ENCODE peak calls at places on chromosomes 4 and X, in ten cellular contexts. One of them, this sample, is unnamed.

GRCh38 chr4:61985426-61985825 is 785.3 kb downstream of the ADGRL3 start:
- DNase-seq in endothelial cell: no peak
- DNase-seq in GM13976: no peak
- DNase-seq in dermis microvascular lymphatic vessel endothelial cell: no peak
- DNase-seq in activated CD4-positive, alpha-beta T cell treated with anti-CD3 and anti-CD28 coated beads for 36 hours: no peak
- DNase-seq in activated CD8-positive, alpha-beta memory T cell treated with anti-CD3 and anti-CD28 coated beads, Interleukin-2, amount 50 U/mL, for 48 hours: no peak
- DNase-seq in NCI-H446 treated with DMSO at 0.1 percent for 48 hours: no peak
- DNase-seq in hypothalamus: no peak
- DNase-seq in lower leg skin: no peak
- DNase-seq in H4: no peak
- DNase-seq in this sample: no peak

GRCh38 chr4:120236873-120237272 is 170.2 kb upstream of the MAD2L1 start:
- DNase-seq in endothelial cell: no peak
- DNase-seq in GM13976: no peak
- DNase-seq in dermis microvascular lymphatic vessel endothelial cell: no peak
- DNase-seq in activated CD4-positive, alpha-beta T cell treated with anti-CD3 and anti-CD28 coated beads for 36 hours: no peak
- DNase-seq in activated CD8-positive, alpha-beta memory T cell treated with anti-CD3 and anti-CD28 coated beads, Interleukin-2, amount 50 U/mL, for 48 hours: no peak
- DNase-seq in NCI-H446 treated with DMSO at 0.1 percent for 48 hours: no peak
- DNase-seq in hypothalamus: no peak
- DNase-seq in lower leg skin: no peak
- DNase-seq in H4: no peak
- DNase-seq in this sample: no peak

GRCh38 chrX:17397074-17397473 is 22.1 kb downstream of the NHS start:
- DNase-seq in endothelial cell: no peak
- DNase-seq in GM13976: no peak
- DNase-seq in dermis microvascular lymphatic vessel endothelial cell: no peak
- DNase-seq in activated CD4-positive, alpha-beta T cell treated with anti-CD3 and anti-CD28 coated beads for 36 hours: no peak
- DNase-seq in activated CD8-positive, alpha-beta memory T cell treated with anti-CD3 and anti-CD28 coated beads, Interleukin-2, amount 50 U/mL, for 48 hours: no peak
- DNase-seq in NCI-H446 treated with DMSO at 0.1 percent for 48 hours: no peak
- DNase-seq in hypothalamus: no peak
- DNase-seq in lower leg skin: no peak
- DNase-seq in H4: peak
- DNase-seq in this sample: no peak

GRCh38 chrX:139077303-139078131 is 366.0 kb upstream of the FGF13 start:
- DNase-seq in endothelial cell: no peak
- DNase-seq in GM13976: no peak
- DNase-seq in dermis microvascular lymphatic vessel endothelial cell: no peak
- DNase-seq in activated CD4-positive, alpha-beta T cell treated with anti-CD3 and anti-CD28 coated beads for 36 hours: no peak
- DNase-seq in activated CD8-positive, alpha-beta memory T cell treated with anti-CD3 and anti-CD28 coated beads, Interleukin-2, amount 50 U/mL, for 48 hours: no peak
- DNase-seq in NCI-H446 treated with DMSO at 0.1 percent for 48 hours: no peak
- DNase-seq in hypothalamus: no peak
- DNase-seq in lower leg skin: no peak
- DNase-seq in H4: peak
- DNase-seq in this sample: no peak

GRCh38 chr4:129342820-129343219 is 246.9 kb downstream of the C4orf33 start:
- DNase-seq in endothelial cell: no peak
- DNase-seq in GM13976: no peak
- DNase-seq in dermis microvascular lymphatic vessel endothelial cell: no peak
- DNase-seq in activated CD4-positive, alpha-beta T cell treated with anti-CD3 and anti-CD28 coated beads for 36 hours: no peak
- DNase-seq in activated CD8-positive, alpha-beta memory T cell treated with anti-CD3 and anti-CD28 coated beads, Interleukin-2, amount 50 U/mL, for 48 hours: no peak
- DNase-seq in NCI-H446 treated with DMSO at 0.1 percent for 48 hours: no peak
- DNase-seq in hypothalamus: no peak
- DNase-seq in lower leg skin: no peak
- DNase-seq in H4: peak
- DNase-seq in this sample: no peak

GRCh38 chr4:143230683-143231082 is 46.0 kb downstream of the USP38 start:
- DNase-seq in endothelial cell: no peak
- DNase-seq in GM13976: peak
- DNase-seq in dermis microvascular lymphatic vessel endothelial cell: no peak
- DNase-seq in activated CD4-positive, alpha-beta T cell treated with anti-CD3 and anti-CD28 coated beads for 36 hours: no peak
- DNase-seq in activated CD8-positive, alpha-beta memory T cell treated with anti-CD3 and anti-CD28 coated beads, Interleukin-2, amount 50 U/mL, for 48 hours: no peak
- DNase-seq in NCI-H446 treated with DMSO at 0.1 percent for 48 hours: no peak
- DNase-seq in hypothalamus: no peak
- DNase-seq in lower leg skin: no peak
- DNase-seq in H4: no peak
- DNase-seq in this sample: no peak

GRCh38 chr4:36237366-36238353 is 6.7 kb downstream of the ARAP2 start:
- DNase-seq in endothelial cell: no peak
- DNase-seq in GM13976: no peak
- DNase-seq in dermis microvascular lymphatic vessel endothelial cell: no peak
- DNase-seq in activated CD4-positive, alpha-beta T cell treated with anti-CD3 and anti-CD28 coated beads for 36 hours: no peak
- DNase-seq in activated CD8-positive, alpha-beta memory T cell treated with anti-CD3 and anti-CD28 coated beads, Interleukin-2, amount 50 U/mL, for 48 hours: no peak
- DNase-seq in NCI-H446 treated with DMSO at 0.1 percent for 48 hours: no peak
- DNase-seq in hypothalamus: no peak
- DNase-seq in lower leg skin: no peak
- DNase-seq in H4: no peak
- DNase-seq in this sample: no peak

GRCh38 chr4:7993671-7994070 is 54.0 kb upstream of the AFAP1 start:
- DNase-seq in endothelial cell: no peak
- DNase-seq in GM13976: no peak
- DNase-seq in dermis microvascular lymphatic vessel endothelial cell: no peak
- DNase-seq in activated CD4-positive, alpha-beta T cell treated with anti-CD3 and anti-CD28 coated beads for 36 hours: no peak
- DNase-seq in activated CD8-positive, alpha-beta memory T cell treated with anti-CD3 and anti-CD28 coated beads, Interleukin-2, amount 50 U/mL, for 48 hours: no peak
- DNase-seq in NCI-H446 treated with DMSO at 0.1 percent for 48 hours: no peak
- DNase-seq in hypothalamus: no peak
- DNase-seq in lower leg skin: no peak
- DNase-seq in H4: no peak
- DNase-seq in this sample: no peak

GRCh38 chrX:74259879-74260491 is 44.0 kb upstream of the ZCCHC13 start:
- DNase-seq in endothelial cell: no peak
- DNase-seq in GM13976: no peak
- DNase-seq in dermis microvascular lymphatic vessel endothelial cell: no peak
- DNase-seq in activated CD4-positive, alpha-beta T cell treated with anti-CD3 and anti-CD28 coated beads for 36 hours: no peak
- DNase-seq in activated CD8-positive, alpha-beta memory T cell treated with anti-CD3 and anti-CD28 coated beads, Interleukin-2, amount 50 U/mL, for 48 hours: no peak
- DNase-seq in NCI-H446 treated with DMSO at 0.1 percent for 48 hours: no peak
- DNase-seq in hypothalamus: no peak
- DNase-seq in lower leg skin: no peak
- DNase-seq in H4: no peak
- DNase-seq in this sample: peak

GRCh38 chr4:140344111-140344510 is 29.3 kb upstream of the SCOC start:
- DNase-seq in endothelial cell: no peak
- DNase-seq in GM13976: no peak
- DNase-seq in dermis microvascular lymphatic vessel endothelial cell: no peak
- DNase-seq in activated CD4-positive, alpha-beta T cell treated with anti-CD3 and anti-CD28 coated beads for 36 hours: no peak
- DNase-seq in activated CD8-positive, alpha-beta memory T cell treated with anti-CD3 and anti-CD28 coated beads, Interleukin-2, amount 50 U/mL, for 48 hours: no peak
- DNase-seq in NCI-H446 treated with DMSO at 0.1 percent for 48 hours: no peak
- DNase-seq in hypothalamus: no peak
- DNase-seq in lower leg skin: no peak
- DNase-seq in H4: no peak
- DNase-seq in this sample: no peak

GRCh38 chr4:19455850-19456602 is 795.7 kb upstream of the SLIT2 start:
- DNase-seq in endothelial cell: no peak
- DNase-seq in GM13976: no peak
- DNase-seq in dermis microvascular lymphatic vessel endothelial cell: no peak
- DNase-seq in activated CD4-positive, alpha-beta T cell treated with anti-CD3 and anti-CD28 coated beads for 36 hours: no peak
- DNase-seq in activated CD8-positive, alpha-beta memory T cell treated with anti-CD3 and anti-CD28 coated beads, Interleukin-2, amount 50 U/mL, for 48 hours: no peak
- DNase-seq in NCI-H446 treated with DMSO at 0.1 percent for 48 hours: no peak
- DNase-seq in hypothalamus: no peak
- DNase-seq in lower leg skin: no peak
- DNase-seq in H4: no peak
- DNase-seq in this sample: no peak

GRCh38 chrX:150159537-150159936 is 203.6 kb upstream of the MAMLD1 start:
- DNase-seq in endothelial cell: no peak
- DNase-seq in GM13976: no peak
- DNase-seq in dermis microvascular lymphatic vessel endothelial cell: no peak
- DNase-seq in activated CD4-positive, alpha-beta T cell treated with anti-CD3 and anti-CD28 coated beads for 36 hours: no peak
- DNase-seq in activated CD8-positive, alpha-beta memory T cell treated with anti-CD3 and anti-CD28 coated beads, Interleukin-2, amount 50 U/mL, for 48 hours: no peak
- DNase-seq in NCI-H446 treated with DMSO at 0.1 percent for 48 hours: no peak
- DNase-seq in hypothalamus: no peak
- DNase-seq in lower leg skin: no peak
- DNase-seq in H4: no peak
- DNase-seq in this sample: no peak

GRCh38 chr4:145012841-145013240 is 85.2 kb downstream of the ANAPC10 start:
- DNase-seq in endothelial cell: no peak
- DNase-seq in GM13976: no peak
- DNase-seq in dermis microvascular lymphatic vessel endothelial cell: peak
- DNase-seq in activated CD4-positive, alpha-beta T cell treated with anti-CD3 and anti-CD28 coated beads for 36 hours: no peak
- DNase-seq in activated CD8-positive, alpha-beta memory T cell treated with anti-CD3 and anti-CD28 coated beads, Interleukin-2, amount 50 U/mL, for 48 hours: no peak
- DNase-seq in NCI-H446 treated with DMSO at 0.1 percent for 48 hours: no peak
- DNase-seq in hypothalamus: no peak
- DNase-seq in lower leg skin: no peak
- DNase-seq in H4: peak
- DNase-seq in this sample: no peak

GRCh38 chr4:2494992-2495391 is 26.1 kb downstream of the RNF4 start:
- DNase-seq in endothelial cell: no peak
- DNase-seq in GM13976: no peak
- DNase-seq in dermis microvascular lymphatic vessel endothelial cell: no peak
- DNase-seq in activated CD4-positive, alpha-beta T cell treated with anti-CD3 and anti-CD28 coated beads for 36 hours: no peak
- DNase-seq in activated CD8-positive, alpha-beta memory T cell treated with anti-CD3 and anti-CD28 coated beads, Interleukin-2, amount 50 U/mL, for 48 hours: no peak
- DNase-seq in NCI-H446 treated with DMSO at 0.1 percent for 48 hours: no peak
- DNase-seq in hypothalamus: no peak
- DNase-seq in lower leg skin: no peak
- DNase-seq in H4: no peak
- DNase-seq in this sample: no peak

GRCh38 chrX:88437563-88437962 is 309.5 kb upstream of the CPXCR1 start:
- DNase-seq in endothelial cell: no peak
- DNase-seq in GM13976: no peak
- DNase-seq in dermis microvascular lymphatic vessel endothelial cell: no peak
- DNase-seq in activated CD4-positive, alpha-beta T cell treated with anti-CD3 and anti-CD28 coated beads for 36 hours: no peak
- DNase-seq in activated CD8-positive, alpha-beta memory T cell treated with anti-CD3 and anti-CD28 coated beads, Interleukin-2, amount 50 U/mL, for 48 hours: no peak
- DNase-seq in NCI-H446 treated with DMSO at 0.1 percent for 48 hours: no peak
- DNase-seq in hypothalamus: no peak
- DNase-seq in lower leg skin: no peak
- DNase-seq in H4: no peak
- DNase-seq in this sample: no peak

GRCh38 chrX:101460669-101461068 is 24.6 kb upstream of the ARMCX4 start:
- DNase-seq in endothelial cell: no peak
- DNase-seq in GM13976: no peak
- DNase-seq in dermis microvascular lymphatic vessel endothelial cell: no peak
- DNase-seq in activated CD4-positive, alpha-beta T cell treated with anti-CD3 and anti-CD28 coated beads for 36 hours: no peak
- DNase-seq in activated CD8-positive, alpha-beta memory T cell treated with anti-CD3 and anti-CD28 coated beads, Interleukin-2, amount 50 U/mL, for 48 hours: no peak
- DNase-seq in NCI-H446 treated with DMSO at 0.1 percent for 48 hours: no peak
- DNase-seq in hypothalamus: no peak
- DNase-seq in lower leg skin: no peak
- DNase-seq in H4: no peak
- DNase-seq in this sample: no peak

GRCh38 chr4:141659539-141659938 is 23.2 kb downstream of the IL15 start:
- DNase-seq in endothelial cell: no peak
- DNase-seq in GM13976: no peak
- DNase-seq in dermis microvascular lymphatic vessel endothelial cell: no peak
- DNase-seq in activated CD4-positive, alpha-beta T cell treated with anti-CD3 and anti-CD28 coated beads for 36 hours: no peak
- DNase-seq in activated CD8-positive, alpha-beta memory T cell treated with anti-CD3 and anti-CD28 coated beads, Interleukin-2, amount 50 U/mL, for 48 hours: no peak
- DNase-seq in NCI-H446 treated with DMSO at 0.1 percent for 48 hours: no peak
- DNase-seq in hypothalamus: no peak
- DNase-seq in lower leg skin: no peak
- DNase-seq in H4: no peak
- DNase-seq in this sample: no peak

GRCh38 chrX:67787196-67787595 is 243.4 kb downstream of the AR start:
- DNase-seq in endothelial cell: no peak
- DNase-seq in GM13976: no peak
- DNase-seq in dermis microvascular lymphatic vessel endothelial cell: no peak
- DNase-seq in activated CD4-positive, alpha-beta T cell treated with anti-CD3 and anti-CD28 coated beads for 36 hours: no peak
- DNase-seq in activated CD8-positive, alpha-beta memory T cell treated with anti-CD3 and anti-CD28 coated beads, Interleukin-2, amount 50 U/mL, for 48 hours: no peak
- DNase-seq in NCI-H446 treated with DMSO at 0.1 percent for 48 hours: no peak
- DNase-seq in hypothalamus: no peak
- DNase-seq in lower leg skin: no peak
- DNase-seq in H4: no peak
- DNase-seq in this sample: no peak

This sample was measured in H9.